ENCODE peak calls at places on chromosome 22, in seven cellular contexts. J, V, U, Y, T, W and L are unnamed samples.

GRCh38 chr22:50271519-50271970 is 1.4 kb upstream of the MAPK11 start:
- DNase-seq in J (no peak), T (peak; percentile 58), U (peak; percentile 47), Y (peak; percentile 34), W (peak; percentile 88), V (peak; percentile 38), L (no peak)

GRCh38 chr22:39724857-39725256 is 154.3 kb downstream of the CACNA1I start:
- DNase-seq in T (no peak), U (no peak), J (no peak), Y (no peak), V (no peak), W (peak; percentile 40), L (no peak)

GRCh38 chr22:36486619-36487384 is 5.4 kb upstream of the TXN2 start:
- DNase-seq in T (peak; percentile 51), W (no peak), J (no peak), U (peak; percentile 43), V (peak; percentile 68), Y (peak; percentile 53), L (no peak)

GRCh38 chr22:29635734-29636357 is 32.4 kb downstream of the NF2 start:
- DNase-seq in Y (peak; percentile 32), W (no peak), V (peak; percentile 73), T (no peak), J (no peak), U (peak; percentile 64), L (no peak)

GRCh38 chr22:38873469-38874411 is 1.7 kb upstream of the CBX6 start:
- DNase-seq in Y (no peak), V (no peak), J (no peak), U (no peak), T (no peak), W (no peak), L (peak; percentile 31)

GRCh38 chr22:50089231-50090140 is at the start of gene MOV10L1:
- DNase-seq in Y (no peak), V (no peak), J (no peak), T (no peak), U (peak; percentile 44), W (peak; percentile 72), L (no peak)

GRCh38 chr22:30435674-30436126 is 10.1 kb downstream of the MTFP1 start:
- DNase-seq in Y (no peak), V (no peak), J (no peak), T (peak; percentile 30), U (peak; percentile 31), W (peak; percentile 91), L (no peak)

GRCh38 chr22:47376322-47376700 is 613.9 kb downstream of the TBC1D22A start:
- DNase-seq in V (no peak), U (no peak), T (no peak), W (no peak), J (no peak), Y (no peak), L (no peak)

GRCh38 chr22:50571264-50572175 is 6.7 kb downstream of the CPT1B start:
- DNase-seq in T (no peak), V (no peak), J (no peak), Y (no peak), U (no peak), W (no peak), L (no peak)

GRCh38 chr22:42754658-42755057 is 34.0 kb upstream of the A4GALT start:
- DNase-seq in U (no peak), W (no peak), J (no peak), V (peak; percentile 92), Y (peak; percentile 94), T (peak; percentile 65), L (no peak)

GRCh38 chr22:42885446-42885845 is 28.4 kb upstream of the ARFGAP3 start:
- DNase-seq in J (no peak), T (peak; percentile 79), Y (no peak), U (no peak), W (no peak), V (no peak), L (no peak)

GRCh38 chr22:24028533-24028932 is 17.4 kb downstream of the CABIN1 start:
- DNase-seq in Y (no peak), W (no peak), J (no peak), V (no peak), T (no peak), U (no peak), L (no peak)

GRCh38 chr22:23826510-23827350 is 12.1 kb downstream of the DERL3 start:
- DNase-seq in U (no peak), W (peak; percentile 70), Y (no peak), V (peak; percentile 26), J (no peak), T (no peak), L (no peak)

GRCh38 chr22:39115976-39116621 is 19.1 kb downstream of the APOBEC3H start:
- DNase-seq in J (no peak), W (no peak), U (no peak), V (no peak), T (no peak), Y (no peak), L (no peak)

GRCh38 chr22:40498454-40499186 is 128.2 kb downstream of the SGSM3 start:
- DNase-seq in U (peak; percentile 51), Y (peak; percentile 99), V (peak; percentile 97), T (no peak), J (peak; percentile 49), W (no peak), L (no peak)

GRCh38 chr22:28989484-28989883 is 72.1 kb downstream of the C22orf31 start:
- DNase-seq in U (no peak), J (no peak), T (no peak), W (no peak), Y (no peak), V (no peak), L (no peak)

GRCh38 chr22:32926600-32926999 is 125.1 kb downstream of the TIMP3 start:
- DNase-seq in T (no peak), V (peak; percentile 34), W (no peak), J (no peak), U (no peak), Y (peak; percentile 44), L (no peak)

GRCh38 chr22:35629406-35630234 is 12.5 kb upstream of the MB start:
- DNase-seq in Y (no peak), U (peak; percentile 79), J (peak; percentile 60), T (peak; percentile 64), W (no peak), V (peak; percentile 98), L (peak; percentile 94)

GRCh38 chr22:25696763-25697710 is 45.0 kb upstream of the MYO18B start:
- DNase-seq in V (no peak), Y (no peak), U (no peak), J (no peak), T (no peak), W (no peak), L (no peak)

GRCh38 chr22:35445933-35446332 is 46.0 kb downstream of the MCM5 start:
- DNase-seq in T (no peak), W (no peak), Y (no peak), U (no peak), V (no peak), J (no peak), L (no peak)

GRCh38 chr22:39475337-39475736 is 18.5 kb downstream of the MGAT3 start:
- DNase-seq in T (no peak), V (no peak), W (no peak), J (no peak), Y (no peak), U (no peak), L (no peak)

DNA sequence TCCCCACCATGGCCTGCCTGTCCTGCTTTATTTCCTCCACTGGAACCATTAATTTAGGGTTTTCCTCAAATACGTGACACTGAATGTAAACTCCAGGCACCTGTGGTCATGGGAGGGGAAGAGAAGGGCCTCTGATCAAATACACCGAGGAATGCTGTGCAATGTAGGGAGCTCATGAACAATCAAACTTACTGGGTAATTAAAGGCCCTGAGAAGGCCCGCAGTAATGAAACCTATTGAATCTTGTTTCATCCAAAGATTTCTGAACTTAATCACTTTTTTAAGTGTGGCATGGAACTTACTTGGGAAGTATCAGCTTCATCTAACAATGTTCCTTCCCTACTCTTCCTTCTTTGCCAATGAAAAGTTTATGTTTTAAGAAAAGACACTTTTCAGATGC is 299.8 kb downstream of the MIAT start:
- DNase-seq in W (no peak), V (no peak), Y (no peak), J (no peak), T (no peak), U (no peak), L (no peak)
- TF ChIP-seq CTCF in W (no peak), V (no peak), Y (no peak), J (no peak), T (no peak), U (no peak), L (no peak)

GRCh38 chr22:37771081-37771480 is 36.7 kb upstream of the GCAT start:
- DNase-seq in W (no peak), V (no peak), J (no peak), T (no peak), U (no peak), Y (no peak), L (no peak)
- H3K36me3 ChIP-seq in W (peaks cover 74% of the 10 kb centered on the region), V (peaks cover 59% of the 10 kb centered on the region), J (peaks cover 8% of the 10 kb centered on the region), T (no peaks in the 10 kb centered on the region), U (peaks cover 51% of the 10 kb centered on the region), Y (peaks cover 23% of the 10 kb centered on the region), L (peaks cover 86% of the 10 kb centered on the region)

GRCh38 chr22:46103664-46104063 is 46.7 kb upstream of the PPARA start:
- DNase-seq in U (no peak), T (no peak), Y (no peak), W (no peak), V (no peak), J (no peak), L (no peak)

GRCh38 chr22:46105494-46106278 is 44.6 kb upstream of the PPARA start:
- DNase-seq in V (peak; percentile 59), Y (peak; percentile 87), T (peak; percentile 88), U (no peak), J (no peak), W (no peak), L (no peak)

GRCh38 chr22:46103181-46103580 is 47.1 kb upstream of the PPARA start:
- DNase-seq in J (no peak), Y (no peak), V (no peak), W (no peak), U (no peak), T (no peak), L (no peak)

GRCh38 chr22:46104881-46105493 is 45.3 kb upstream of the PPARA start:
- DNase-seq in V (no peak), Y (no peak), U (no peak), T (peak; percentile 35), W (no peak), J (no peak), L (no peak)

DNA sequence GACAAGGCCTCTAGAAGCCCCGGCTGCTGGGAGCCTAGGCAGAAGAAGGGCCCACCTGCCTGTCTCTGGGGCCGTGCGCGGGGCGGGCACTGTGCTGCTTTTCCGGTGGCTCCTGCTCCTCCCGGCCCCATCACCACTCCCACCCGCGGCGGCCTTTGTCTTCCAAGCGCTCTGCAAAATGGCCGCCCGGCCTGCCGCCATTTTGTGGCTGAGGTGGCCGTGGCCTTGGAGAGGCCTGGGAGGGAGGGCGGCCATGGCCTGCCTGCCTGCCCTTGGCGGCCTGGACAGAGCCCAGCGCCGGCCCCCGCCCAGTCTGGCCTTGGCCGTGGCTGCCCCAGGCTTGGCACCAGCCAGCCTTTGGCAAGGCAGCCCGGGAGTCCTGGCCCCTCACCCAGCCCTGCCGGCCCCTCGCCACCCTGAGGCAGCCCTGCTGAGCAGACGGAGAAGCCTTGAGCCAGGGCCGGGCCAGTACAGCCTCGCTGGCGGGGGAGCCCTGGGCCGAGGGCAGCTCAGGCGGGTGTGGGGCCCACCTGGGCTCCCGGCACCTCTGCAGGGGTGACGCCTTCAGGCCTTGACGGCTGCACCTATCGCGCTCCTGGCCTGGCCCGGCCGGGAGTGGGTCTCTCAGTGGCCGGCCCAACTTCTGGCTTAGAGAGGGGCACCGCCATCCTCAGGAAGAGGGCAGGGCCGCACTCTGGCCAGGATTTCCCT is 46.0 kb upstream of the PPARA start:
- DNase-seq in U (no peak), W (peak; percentile 89), J (no peak), Y (no peak), T (peak; percentile 94), V (no peak), L (no peak)
- TF ChIP-seq POLR2A in U (peak; percentile 2), W (no peak), J (no peak), Y (no peak), T (peak; percentile 37), V (no peak), L (no peak)

GRCh38 chr22:45750626-45751025 is 79.0 kb downstream of the ATXN10 start:
- DNase-seq in Y (no peak), T (no peak), U (no peak), J (no peak), W (no peak), V (no peak), L (no peak)
- TF ChIP-seq CTCF in Y (no peak), T (no peak), U (no peak), J (no peak), W (no peak), V (no peak), L (no peak)